ENCODE peak calls at places on chromosomes 5 and 9, in four cellular contexts. U is Caco-2, N is fibroblast of the aortic adventitia, F is ovary. Q is an unnamed sample.

GRCh38 chr5:141557681-141558136 is 61.1 kb downstream of the DIAPH1 start:
- DNase-seq in U (peak; percentile 66), N (peak; percentile 100), F (peak; percentile 84), Q (peak; percentile 80)

GRCh38 chr9:31597977-31598376 is 786.5 kb upstream of the ACO1 start:
- DNase-seq in U (no peak), N (no peak), F (no peak), Q (no peak)

GRCh38 chr5:36040651-36041536 is 25.8 kb downstream of the UGT3A2 start:
- DNase-seq in U (no peak), N (no peak), F (no peak), Q (no peak)

GRCh38 chr5:136192526-136193395 is at the start of gene SMIM32:
- DNase-seq in U (no peak), N (no peak), F (no peak), Q (no peak)

GRCh38 chr9:73701415-73702057 is 549.9 kb downstream of the ANXA1 start:
- DNase-seq in U (no peak), N (no peak), F (no peak), Q (no peak)

GRCh38 chr5:107593009-107593408 is 77.7 kb downstream of the EFNA5 start:
- DNase-seq in U (no peak), N (peak; percentile 21), F (no peak), Q (no peak)

GRCh38 chr5:4804619-4805211 is 335.4 kb upstream of the ADAMTS16 start:
- DNase-seq in U (no peak), N (no peak), F (no peak), Q (no peak)

GRCh38 chr5:142225141-142225540 is 99.7 kb downstream of the SPRY4 start:
- DNase-seq in U (no peak), N (no peak), F (no peak), Q (no peak)

GRCh38 chr9:95115104-95115503 is 202.4 kb downstream of the FANCC start:
- DNase-seq in U (no peak), N (no peak), F (no peak), Q (no peak)

GRCh38 chr5:39699164-39699563 is 274.4 kb upstream of the DAB2 start:
- DNase-seq in U (no peak), N (peak; percentile 30), F (no peak), Q (no peak)

GRCh38 chr9:131478421-131478868 is 24.3 kb upstream of the POMT1 start:
- DNase-seq in U (no peak), N (peak; percentile 25), F (peak; percentile 56), Q (peak; percentile 73)

GRCh38 chr5:137843676-137844284 is 23.9 kb upstream of the MYOT start:
- DNase-seq in U (no peak), N (no peak), F (no peak), Q (no peak)

GRCh38 chr9:109816490-109816889 is 36.5 kb downstream of the PALM2AKAP2 start:
- DNase-seq in U (no peak), N (peak; percentile 94), F (no peak), Q (no peak)

GRCh38 chr5:175642998-175643397 is 14.9 kb upstream of the HRH2 start:
- DNase-seq in U (no peak), N (no peak), F (no peak), Q (no peak)

GRCh38 chr5:111776903-111777302 is 19.9 kb upstream of the NREP start:
- DNase-seq in U (no peak), N (no peak), F (no peak), Q (no peak)

GRCh38 chr9:121744002-121744686 is 92.7 kb downstream of the DAB2IP start:
- DNase-seq in U (peak; percentile 71), N (peak; percentile 71), F (peak; percentile 61), Q (no peak)

GRCh38 chr5:92644271-92644886 is 936.6 kb downstream of the NR2F1-AS1 start:
- DNase-seq in U (no peak), N (no peak), F (no peak), Q (no peak)

GRCh38 chr5:2751592-2752021 is at the start of gene IRX2:
- DNase-seq in U (peak; percentile 95), N (peak; percentile 81), F (no peak), Q (no peak)

GRCh38 chr5:161167001-161167765 is 315.2 kb upstream of the ATP10B start:
- DNase-seq in U (no peak), N (no peak), F (no peak), Q (no peak)

GRCh38 chr9:37943329-37944265 is 39.7 kb upstream of the SLC25A51 start:
- DNase-seq in U (peak; percentile 80), N (peak; percentile 98), F (peak; percentile 72), Q (no peak)

GRCh38 chr9:22718653-22719052 is 272.0 kb downstream of the DMRTA1 start:
- DNase-seq in U (no peak), N (no peak), F (no peak), Q (no peak)

GRCh38 chr5:54834121-54834842 is 151.1 kb downstream of the ESM1 start:
- DNase-seq in U (no peak), N (peak; percentile 28), F (no peak), Q (no peak)

GRCh38 chr5:79560774-79561524 is 47.0 kb upstream of the HOMER1 start:
- DNase-seq in U (no peak), N (peak; percentile 75), F (no peak), Q (no peak)

GRCh38 chr9:117290306-117290705 is 124.6 kb downstream of the ASTN2 start:
- DNase-seq in U (no peak), N (no peak), F (no peak), Q (no peak)

GRCh38 chr9:7901676-7902075 is 102.1 kb upstream of the DMAC1 start:
- DNase-seq in U (peak; percentile 81), N (peak; percentile 93), F (no peak), Q (no peak)

GRCh38 chr9:127122176-127123151 is at the start of gene ANGPTL2:
- DNase-seq in U (no peak), N (peak; percentile 94), F (peak; percentile 96), Q (peak; percentile 46)

GRCh38 chr5:150114773-150115408 is 28.5 kb upstream of the CSF1R start:
- DNase-seq in U (no peak), N (no peak), F (no peak), Q (no peak)

GRCh38 chr9:133071484-133072150 is 9.8 kb downstream of the CEL start:
- DNase-seq in U (peak; percentile 19), N (no peak), F (no peak), Q (peak; percentile 19)

GRCh38 chr5:21195145-21195544 is 1207.1 kb upstream of the CDH18 start:
- DNase-seq in U (no peak), N (no peak), F (no peak), Q (no peak)

GRCh38 chr9:36207016-36207415 is 16.3 kb downstream of the CLTA start:
- DNase-seq in U (no peak), N (no peak), F (no peak), Q (no peak)

GRCh38 chr9:36208521-36209253 is 18.0 kb downstream of the CLTA start:
- DNase-seq in U (no peak), N (peak; percentile 57), F (no peak), Q (no peak)

GRCh38 chr9:36207546-36208012 is 16.9 kb downstream of the CLTA start:
- DNase-seq in U (no peak), N (peak; percentile 44), F (no peak), Q (no peak)

GRCh38 chr9:36210722-36211121 is 20.0 kb downstream of the CLTA start:
- DNase-seq in U (no peak), N (no peak), F (no peak), Q (no peak)

GRCh38 chr9:36204906-36205547 is 14.3 kb downstream of the CLTA start:
- DNase-seq in U (peak; percentile 59), N (no peak), F (no peak), Q (no peak)
- TF ChIP-seq CTCF in U (peak; percentile 53), N (peak; percentile 10), F (no peak), Q (no peak)

DNA sequence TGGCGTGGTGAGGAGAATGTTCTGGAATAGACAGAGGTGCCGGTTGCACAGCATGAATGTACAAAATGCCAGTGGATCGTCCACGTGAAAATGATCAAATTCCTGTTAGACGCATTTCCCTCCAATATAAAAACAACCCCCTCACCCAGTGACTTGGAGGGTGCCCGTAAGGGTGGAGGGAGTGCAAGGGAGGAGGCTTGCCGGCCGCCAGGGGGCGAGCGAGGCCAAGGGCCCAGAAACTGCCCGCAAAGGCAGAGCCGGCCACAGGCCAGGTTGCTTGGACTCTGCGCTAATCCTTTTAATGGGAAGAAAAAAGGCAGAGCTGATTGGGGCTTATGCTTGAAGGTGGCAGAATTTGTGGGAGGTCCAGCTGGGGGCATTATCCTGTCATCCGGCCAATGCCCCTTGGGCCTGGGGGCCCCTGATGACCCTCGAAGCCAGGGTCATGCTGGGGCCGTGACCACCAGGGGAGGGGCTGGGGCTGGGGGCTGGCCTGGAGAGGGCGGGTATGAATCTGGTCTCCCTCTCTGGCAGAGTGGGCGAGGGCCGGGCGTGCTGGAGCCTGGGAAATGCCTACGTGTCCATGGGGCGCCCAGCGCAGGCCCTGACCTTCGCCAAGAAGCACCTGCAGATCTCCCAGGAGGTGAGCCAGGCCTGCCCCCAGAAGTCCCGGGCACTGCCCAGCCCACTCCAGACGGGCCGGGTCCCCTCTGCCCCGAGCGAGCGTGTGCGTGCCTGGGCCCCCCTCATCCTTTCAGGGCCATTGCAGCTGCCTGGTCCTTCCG is 12.0 kb downstream of the GPSM1 start:
- DNase-seq in U (no peak), N (peak; percentile 69), F (no peak), Q (peak; percentile 68)
- TF ChIP-seq CTCF in U (peak; percentile 87), N (peak; percentile 94), F (peak; percentile 27), Q (peak; percentile 77)

GRCh38 chr5:178196986-178197385 is 7.3 kb upstream of the HNRNPAB start:
- DNase-seq in U (no peak), N (no peak), F (no peak), Q (no peak)
- TF ChIP-seq CTCF in U (peak; percentile 47), N (peak; percentile 44), F (no peak), Q (no peak)

GRCh38 chr5:170338933-170339779 is 41.6 kb upstream of the LCP2 start:
- DNase-seq in U (no peak), N (no peak), F (no peak), Q (peak; percentile 66)
- TF ChIP-seq CTCF in U (peak; percentile 5), N (no peak), F (no peak), Q (peak; percentile 70)

DNA sequence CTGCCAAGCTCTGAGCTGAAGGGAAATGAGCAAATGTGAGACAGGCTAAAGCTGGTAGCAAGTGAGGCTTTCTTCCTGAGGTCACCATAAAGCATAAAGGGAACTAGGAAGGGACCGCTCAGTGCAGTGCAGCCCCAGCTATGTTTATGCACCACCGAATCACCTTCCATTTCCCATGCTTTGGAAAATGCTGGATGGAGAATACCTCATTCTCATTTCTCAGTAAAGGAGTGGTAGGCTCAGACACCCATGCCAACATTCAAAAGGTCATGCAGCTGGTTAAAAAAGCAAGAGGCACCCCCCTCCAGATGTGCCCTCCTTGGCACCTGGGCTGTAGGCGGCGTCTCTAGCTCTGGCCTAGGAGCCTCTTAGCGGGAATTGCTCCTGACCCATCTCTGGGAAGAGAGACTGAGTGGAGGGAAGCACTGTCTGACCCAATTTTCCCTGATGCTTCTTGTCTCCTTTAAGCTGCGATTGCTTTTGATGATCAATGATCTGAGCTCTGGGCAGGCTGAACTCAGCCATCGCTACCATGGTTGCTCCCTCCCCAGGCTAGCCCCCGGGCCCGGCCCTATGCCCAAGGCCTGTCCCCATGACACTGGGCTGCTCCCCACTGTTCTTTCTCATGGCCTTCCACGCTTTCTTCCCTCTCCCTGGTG is 58.7 kb downstream of the ZNF354C start:
- DNase-seq in U (peak; percentile 2), N (no peak), F (peak; percentile 2), Q (no peak)
- TF ChIP-seq CTCF in U (no peak), N (no peak), F (no peak), Q (no peak)

Q was measured in B cell.